ENCODE peak calls at places on chromosome 6, in ten cellular contexts. One of them, this sample, is unnamed.

GRCh38 chr6:32126880-32127279 is 1.2 kb downstream of the ATF6B start:
- DNase-seq in iPS-NIHi11: no peak
- DNase-seq in stimulated activated CD4-positive, alpha-beta T cell treated with anti-CD3 and anti-CD28 coated beads, Interleukin-15, amount 100 ng/mL, for 1 hour: no peak
- DNase-seq in foreskin fibroblast: no peak
- DNase-seq in NCI-H345: no peak
- DNase-seq in psoas muscle: no peak
- DNase-seq in HS-5: no peak
- DNase-seq in CD8-positive, alpha-beta memory T cell: no peak
- DNase-seq in H9: no peak
- DNase-seq in RWPE1: no peak
- DNase-seq in this sample: no peak

GRCh38 chr6:53679446-53679933 is 13.9 kb upstream of the KLHL31 start:
- DNase-seq in iPS-NIHi11: peak; percentile 63
- DNase-seq in stimulated activated CD4-positive, alpha-beta T cell treated with anti-CD3 and anti-CD28 coated beads, Interleukin-15, amount 100 ng/mL, for 1 hour: no peak
- DNase-seq in HS-5: peak; percentile 11
- DNase-seq in RWPE1: peak; percentile 69
- DNase-seq in H9: peak; percentile 54
- DNase-seq in CD8-positive, alpha-beta memory T cell: peak; percentile 34
- DNase-seq in NCI-H345: no peak
- DNase-seq in foreskin fibroblast: peak; percentile 27
- DNase-seq in psoas muscle: no peak
- DNase-seq in this sample: no peak

GRCh38 chr6:111540971-111541719 is 58.1 kb upstream of the REV3L start:
- DNase-seq in foreskin fibroblast: peak; percentile 67
- DNase-seq in NCI-H345: peak; percentile 72
- DNase-seq in iPS-NIHi11: no peak
- DNase-seq in HS-5: no peak
- DNase-seq in H9: no peak
- DNase-seq in psoas muscle: no peak
- DNase-seq in CD8-positive, alpha-beta memory T cell: no peak
- DNase-seq in RWPE1: no peak
- DNase-seq in stimulated activated CD4-positive, alpha-beta T cell treated with anti-CD3 and anti-CD28 coated beads, Interleukin-15, amount 100 ng/mL, for 1 hour: no peak
- DNase-seq in this sample: no peak

GRCh38 chr6:117206951-117207687 is 58.2 kb upstream of the VGLL2 start:
- DNase-seq in psoas muscle: no peak
- DNase-seq in foreskin fibroblast: no peak
- DNase-seq in iPS-NIHi11: no peak
- DNase-seq in CD8-positive, alpha-beta memory T cell: no peak
- DNase-seq in NCI-H345: no peak
- DNase-seq in RWPE1: no peak
- DNase-seq in stimulated activated CD4-positive, alpha-beta T cell treated with anti-CD3 and anti-CD28 coated beads, Interleukin-15, amount 100 ng/mL, for 1 hour: no peak
- DNase-seq in H9: no peak
- DNase-seq in HS-5: no peak
- DNase-seq in this sample: no peak

GRCh38 chr6:159157431-159157830 is 11.8 kb upstream of the FNDC1 start:
- DNase-seq in stimulated activated CD4-positive, alpha-beta T cell treated with anti-CD3 and anti-CD28 coated beads, Interleukin-15, amount 100 ng/mL, for 1 hour: no peak
- DNase-seq in NCI-H345: no peak
- DNase-seq in H9: no peak
- DNase-seq in HS-5: no peak
- DNase-seq in iPS-NIHi11: no peak
- DNase-seq in CD8-positive, alpha-beta memory T cell: no peak
- DNase-seq in psoas muscle: no peak
- DNase-seq in foreskin fibroblast: no peak
- DNase-seq in RWPE1: no peak
- DNase-seq in this sample: no peak

GRCh38 chr6:158914923-158915322 is 85.1 kb downstream of the RSPH3 start:
- DNase-seq in foreskin fibroblast: no peak
- DNase-seq in HS-5: no peak
- DNase-seq in iPS-NIHi11: no peak
- DNase-seq in stimulated activated CD4-positive, alpha-beta T cell treated with anti-CD3 and anti-CD28 coated beads, Interleukin-15, amount 100 ng/mL, for 1 hour: no peak
- DNase-seq in CD8-positive, alpha-beta memory T cell: no peak
- DNase-seq in psoas muscle: no peak
- DNase-seq in RWPE1: no peak
- DNase-seq in H9: no peak
- DNase-seq in NCI-H345: no peak
- DNase-seq in this sample: no peak

GRCh38 chr6:107653183-107653580 is 163.3 kb downstream of the SOBP start:
- DNase-seq in H9: no peak
- DNase-seq in foreskin fibroblast: no peak
- DNase-seq in iPS-NIHi11: no peak
- DNase-seq in stimulated activated CD4-positive, alpha-beta T cell treated with anti-CD3 and anti-CD28 coated beads, Interleukin-15, amount 100 ng/mL, for 1 hour: no peak
- DNase-seq in psoas muscle: peak; percentile 56
- DNase-seq in HS-5: no peak
- DNase-seq in RWPE1: no peak
- DNase-seq in CD8-positive, alpha-beta memory T cell: no peak
- DNase-seq in NCI-H345: peak; percentile 75
- DNase-seq in this sample: no peak

GRCh38 chr6:106546322-106547052 is 82.8 kb downstream of the RTN4IP1 start:
- DNase-seq in HS-5: peak; percentile 82
- DNase-seq in H9: no peak
- DNase-seq in CD8-positive, alpha-beta memory T cell: no peak
- DNase-seq in psoas muscle: no peak
- DNase-seq in foreskin fibroblast: peak; percentile 91
- DNase-seq in RWPE1: peak; percentile 75
- DNase-seq in NCI-H345: no peak
- DNase-seq in stimulated activated CD4-positive, alpha-beta T cell treated with anti-CD3 and anti-CD28 coated beads, Interleukin-15, amount 100 ng/mL, for 1 hour: no peak
- DNase-seq in iPS-NIHi11: no peak
- DNase-seq in this sample: no peak

GRCh38 chr6:9307786-9308185 is 872.4 kb upstream of the SLC35B3 start:
- DNase-seq in psoas muscle: no peak
- DNase-seq in stimulated activated CD4-positive, alpha-beta T cell treated with anti-CD3 and anti-CD28 coated beads, Interleukin-15, amount 100 ng/mL, for 1 hour: no peak
- DNase-seq in CD8-positive, alpha-beta memory T cell: no peak
- DNase-seq in NCI-H345: no peak
- DNase-seq in iPS-NIHi11: no peak
- DNase-seq in HS-5: no peak
- DNase-seq in RWPE1: no peak
- DNase-seq in foreskin fibroblast: no peak
- DNase-seq in H9: no peak
- DNase-seq in this sample: no peak

GRCh38 chr6:123091091-123091895 is 95.3 kb downstream of the CLVS2 start:
- DNase-seq in HS-5: peak; percentile 45
- DNase-seq in H9: no peak
- DNase-seq in iPS-NIHi11: no peak
- DNase-seq in psoas muscle: peak; percentile 15
- DNase-seq in stimulated activated CD4-positive, alpha-beta T cell treated with anti-CD3 and anti-CD28 coated beads, Interleukin-15, amount 100 ng/mL, for 1 hour: no peak
- DNase-seq in RWPE1: peak; percentile 53
- DNase-seq in CD8-positive, alpha-beta memory T cell: no peak
- DNase-seq in foreskin fibroblast: peak; percentile 78
- DNase-seq in NCI-H345: no peak
- DNase-seq in this sample: no peak

GRCh38 chr6:116218172-116218633 is 35.7 kb downstream of the TSPYL4 start:
- DNase-seq in H9: no peak
- DNase-seq in CD8-positive, alpha-beta memory T cell: no peak
- DNase-seq in psoas muscle: no peak
- DNase-seq in foreskin fibroblast: peak; percentile 21
- DNase-seq in RWPE1: no peak
- DNase-seq in NCI-H345: no peak
- DNase-seq in HS-5: no peak
- DNase-seq in stimulated activated CD4-positive, alpha-beta T cell treated with anti-CD3 and anti-CD28 coated beads, Interleukin-15, amount 100 ng/mL, for 1 hour: no peak
- DNase-seq in iPS-NIHi11: no peak
- DNase-seq in this sample: no peak

GRCh38 chr6:111730835-111731234 is 125.2 kb upstream of the TRAF3IP2 start:
- DNase-seq in iPS-NIHi11: no peak
- DNase-seq in stimulated activated CD4-positive, alpha-beta T cell treated with anti-CD3 and anti-CD28 coated beads, Interleukin-15, amount 100 ng/mL, for 1 hour: no peak
- DNase-seq in CD8-positive, alpha-beta memory T cell: no peak
- DNase-seq in HS-5: no peak
- DNase-seq in NCI-H345: no peak
- DNase-seq in foreskin fibroblast: no peak
- DNase-seq in H9: no peak
- DNase-seq in RWPE1: no peak
- DNase-seq in psoas muscle: no peak
- DNase-seq in this sample: peak; percentile 62

GRCh38 chr6:100846276-100846675 is 34.9 kb downstream of the ASCC3 start:
- DNase-seq in stimulated activated CD4-positive, alpha-beta T cell treated with anti-CD3 and anti-CD28 coated beads, Interleukin-15, amount 100 ng/mL, for 1 hour: no peak
- DNase-seq in CD8-positive, alpha-beta memory T cell: no peak
- DNase-seq in H9: no peak
- DNase-seq in RWPE1: no peak
- DNase-seq in iPS-NIHi11: no peak
- DNase-seq in psoas muscle: no peak
- DNase-seq in NCI-H345: no peak
- DNase-seq in foreskin fibroblast: no peak
- DNase-seq in HS-5: no peak
- DNase-seq in this sample: no peak

GRCh38 chr6:107116328-107116892 is 1.1 kb upstream of the BEND3 start:
- DNase-seq in CD8-positive, alpha-beta memory T cell: no peak
- DNase-seq in foreskin fibroblast: peak; percentile 72
- DNase-seq in stimulated activated CD4-positive, alpha-beta T cell treated with anti-CD3 and anti-CD28 coated beads, Interleukin-15, amount 100 ng/mL, for 1 hour: no peak
- DNase-seq in psoas muscle: peak; percentile 25
- DNase-seq in H9: peak; percentile 85
- DNase-seq in iPS-NIHi11: peak; percentile 49
- DNase-seq in HS-5: no peak
- DNase-seq in RWPE1: no peak
- DNase-seq in NCI-H345: peak; percentile 79
- DNase-seq in this sample: peak; percentile 23

GRCh38 chr6:17600527-17601388 is 656 bp downstream of the FAM8A1 start:
- DNase-seq in H9: peak; percentile 64
- DNase-seq in CD8-positive, alpha-beta memory T cell: no peak
- DNase-seq in foreskin fibroblast: peak; percentile 59
- DNase-seq in RWPE1: peak; percentile 20
- DNase-seq in iPS-NIHi11: peak; percentile 44
- DNase-seq in stimulated activated CD4-positive, alpha-beta T cell treated with anti-CD3 and anti-CD28 coated beads, Interleukin-15, amount 100 ng/mL, for 1 hour: no peak
- DNase-seq in HS-5: no peak
- DNase-seq in NCI-H345: peak; percentile 41
- DNase-seq in psoas muscle: peak; percentile 62
- DNase-seq in this sample: peak; percentile 44

GRCh38 chr6:25629202-25629584 is 22.8 kb upstream of the SCGN start:
- DNase-seq in iPS-NIHi11: no peak
- DNase-seq in RWPE1: no peak
- DNase-seq in H9: no peak
- DNase-seq in psoas muscle: no peak
- DNase-seq in HS-5: no peak
- DNase-seq in foreskin fibroblast: no peak
- DNase-seq in NCI-H345: peak; percentile 95
- DNase-seq in CD8-positive, alpha-beta memory T cell: no peak
- DNase-seq in stimulated activated CD4-positive, alpha-beta T cell treated with anti-CD3 and anti-CD28 coated beads, Interleukin-15, amount 100 ng/mL, for 1 hour: no peak
- DNase-seq in this sample: no peak

GRCh38 chr6:45783716-45784115 is 231.9 kb downstream of the CLIC5 start:
- DNase-seq in foreskin fibroblast: no peak
- DNase-seq in NCI-H345: no peak
- DNase-seq in H9: no peak
- DNase-seq in RWPE1: peak; percentile 93
- DNase-seq in psoas muscle: no peak
- DNase-seq in stimulated activated CD4-positive, alpha-beta T cell treated with anti-CD3 and anti-CD28 coated beads, Interleukin-15, amount 100 ng/mL, for 1 hour: no peak
- DNase-seq in iPS-NIHi11: no peak
- DNase-seq in CD8-positive, alpha-beta memory T cell: no peak
- DNase-seq in HS-5: no peak
- DNase-seq in this sample: no peak

GRCh38 chr6:11815231-11815630 is 36.6 kb upstream of the ADTRP start:
- DNase-seq in NCI-H345: no peak
- DNase-seq in foreskin fibroblast: peak; percentile 53
- DNase-seq in H9: no peak
- DNase-seq in psoas muscle: no peak
- DNase-seq in CD8-positive, alpha-beta memory T cell: no peak
- DNase-seq in stimulated activated CD4-positive, alpha-beta T cell treated with anti-CD3 and anti-CD28 coated beads, Interleukin-15, amount 100 ng/mL, for 1 hour: no peak
- DNase-seq in RWPE1: no peak
- DNase-seq in iPS-NIHi11: no peak
- DNase-seq in HS-5: no peak
- DNase-seq in this sample: no peak

GRCh38 chr6:91276315-91276714 is 689.4 kb upstream of the MAP3K7 start:
- DNase-seq in H9: no peak
- DNase-seq in HS-5: no peak
- DNase-seq in foreskin fibroblast: no peak
- DNase-seq in psoas muscle: no peak
- DNase-seq in stimulated activated CD4-positive, alpha-beta T cell treated with anti-CD3 and anti-CD28 coated beads, Interleukin-15, amount 100 ng/mL, for 1 hour: no peak
- DNase-seq in RWPE1: peak; percentile 17
- DNase-seq in NCI-H345: peak; percentile 11
- DNase-seq in iPS-NIHi11: peak; percentile 55
- DNase-seq in CD8-positive, alpha-beta memory T cell: no peak
- DNase-seq in this sample: no peak

GRCh38 chr6:28785962-28786679 is 137.7 kb downstream of the TRIM27 start:
- DNase-seq in foreskin fibroblast: no peak
- DNase-seq in psoas muscle: no peak
- DNase-seq in CD8-positive, alpha-beta memory T cell: no peak
- DNase-seq in stimulated activated CD4-positive, alpha-beta T cell treated with anti-CD3 and anti-CD28 coated beads, Interleukin-15, amount 100 ng/mL, for 1 hour: no peak
- DNase-seq in RWPE1: no peak
- DNase-seq in iPS-NIHi11: no peak
- DNase-seq in H9: peak; percentile 40
- DNase-seq in HS-5: no peak
- DNase-seq in NCI-H345: no peak
- DNase-seq in this sample: no peak

GRCh38 chr6:45021652-45022051 is 306.5 kb upstream of the RUNX2 start:
- DNase-seq in psoas muscle: no peak
- DNase-seq in stimulated activated CD4-positive, alpha-beta T cell treated with anti-CD3 and anti-CD28 coated beads, Interleukin-15, amount 100 ng/mL, for 1 hour: no peak
- DNase-seq in RWPE1: no peak
- DNase-seq in foreskin fibroblast: no peak
- DNase-seq in CD8-positive, alpha-beta memory T cell: peak; percentile 31
- DNase-seq in NCI-H345: no peak
- DNase-seq in iPS-NIHi11: no peak
- DNase-seq in H9: no peak
- DNase-seq in HS-5: no peak
- DNase-seq in this sample: no peak

GRCh38 chr6:124676033-124676432 is 286.2 kb upstream of the RNF217 start:
- DNase-seq in RWPE1: peak; percentile 1
- DNase-seq in foreskin fibroblast: peak; percentile 34
- DNase-seq in iPS-NIHi11: no peak
- DNase-seq in HS-5: peak; percentile 77
- DNase-seq in psoas muscle: no peak
- DNase-seq in stimulated activated CD4-positive, alpha-beta T cell treated with anti-CD3 and anti-CD28 coated beads, Interleukin-15, amount 100 ng/mL, for 1 hour: no peak
- DNase-seq in CD8-positive, alpha-beta memory T cell: no peak
- DNase-seq in NCI-H345: no peak
- DNase-seq in H9: no peak
- DNase-seq in this sample: no peak

GRCh38 chr6:135423649-135424128 is 73.9 kb downstream of the AHI1 start:
- DNase-seq in RWPE1: peak; percentile 36
- DNase-seq in H9: no peak
- DNase-seq in foreskin fibroblast: peak; percentile 69
- DNase-seq in iPS-NIHi11: peak; percentile 32
- DNase-seq in HS-5: peak; percentile 24
- DNase-seq in CD8-positive, alpha-beta memory T cell: peak; percentile 9
- DNase-seq in stimulated activated CD4-positive, alpha-beta T cell treated with anti-CD3 and anti-CD28 coated beads, Interleukin-15, amount 100 ng/mL, for 1 hour: no peak
- DNase-seq in psoas muscle: no peak
- DNase-seq in NCI-H345: peak; percentile 3
- DNase-seq in this sample: no peak

GRCh38 chr6:116139917-116140316 is 14.0 kb upstream of the COL10A1 start:
- DNase-seq in iPS-NIHi11: peak; percentile 34
- DNase-seq in HS-5: no peak
- DNase-seq in psoas muscle: no peak
- DNase-seq in CD8-positive, alpha-beta memory T cell: no peak
- DNase-seq in RWPE1: no peak
- DNase-seq in H9: no peak
- DNase-seq in foreskin fibroblast: no peak
- DNase-seq in NCI-H345: no peak
- DNase-seq in stimulated activated CD4-positive, alpha-beta T cell treated with anti-CD3 and anti-CD28 coated beads, Interleukin-15, amount 100 ng/mL, for 1 hour: no peak
- DNase-seq in this sample: no peak

GRCh38 chr6:98941319-98941718 is 6.4 kb downstream of the FBXL4 start:
- DNase-seq in NCI-H345: no peak
- DNase-seq in foreskin fibroblast: no peak
- DNase-seq in RWPE1: no peak
- DNase-seq in iPS-NIHi11: no peak
- DNase-seq in psoas muscle: no peak
- DNase-seq in CD8-positive, alpha-beta memory T cell: no peak
- DNase-seq in stimulated activated CD4-positive, alpha-beta T cell treated with anti-CD3 and anti-CD28 coated beads, Interleukin-15, amount 100 ng/mL, for 1 hour: no peak
- DNase-seq in HS-5: no peak
- DNase-seq in H9: no peak
- DNase-seq in this sample: no peak

GRCh38 chr6:107198631-107199416 is 83.5 kb upstream of the BEND3 start:
- DNase-seq in H9: no peak
- DNase-seq in psoas muscle: no peak
- DNase-seq in HS-5: no peak
- DNase-seq in iPS-NIHi11: no peak
- DNase-seq in CD8-positive, alpha-beta memory T cell: no peak
- DNase-seq in RWPE1: no peak
- DNase-seq in NCI-H345: no peak
- DNase-seq in stimulated activated CD4-positive, alpha-beta T cell treated with anti-CD3 and anti-CD28 coated beads, Interleukin-15, amount 100 ng/mL, for 1 hour: no peak
- DNase-seq in foreskin fibroblast: no peak
- DNase-seq in this sample: no peak

GRCh38 chr6:157268396-157268795 is 54.9 kb downstream of the TMEM242 start:
- DNase-seq in HS-5: no peak
- DNase-seq in CD8-positive, alpha-beta memory T cell: no peak
- DNase-seq in H9: peak; percentile 14
- DNase-seq in iPS-NIHi11: no peak
- DNase-seq in NCI-H345: no peak
- DNase-seq in psoas muscle: no peak
- DNase-seq in RWPE1: no peak
- DNase-seq in stimulated activated CD4-positive, alpha-beta T cell treated with anti-CD3 and anti-CD28 coated beads, Interleukin-15, amount 100 ng/mL, for 1 hour: no peak
- DNase-seq in foreskin fibroblast: no peak
- DNase-seq in this sample: no peak

GRCh38 chr6:52124126-52125121 is 37.0 kb upstream of the PKHD1 start:
- DNase-seq in stimulated activated CD4-positive, alpha-beta T cell treated with anti-CD3 and anti-CD28 coated beads, Interleukin-15, amount 100 ng/mL, for 1 hour: no peak
- DNase-seq in NCI-H345: no peak
- DNase-seq in psoas muscle: no peak
- DNase-seq in iPS-NIHi11: no peak
- DNase-seq in HS-5: no peak
- DNase-seq in H9: no peak
- DNase-seq in RWPE1: no peak
- DNase-seq in CD8-positive, alpha-beta memory T cell: no peak
- DNase-seq in foreskin fibroblast: no peak
- DNase-seq in this sample: no peak